ENCODE peak calls at places on chromosome 13, in five cellular contexts. V, U, F, M and C are unnamed samples.

GRCh38 chr13:77374786-77375185 is 47.9 kb upstream of the MYCBP2 start:
- DNase-seq in U (no peak), M (no peak), F (no peak), V (no peak), C (no peak)

GRCh38 chr13:31927219-31927653 is 104.3 kb upstream of the FRY start:
- DNase-seq in U (no peak), F (peak; percentile 34), V (no peak), M (no peak), C (no peak)

GRCh38 chr13:43129511-43130130 is 106.2 kb downstream of the DNAJC15 start:
- DNase-seq in V (no peak), U (no peak), F (no peak), M (no peak), C (no peak)

GRCh38 chr13:41565221-41565620 is 107.9 kb downstream of the RGCC start:
- DNase-seq in V (no peak), U (no peak), F (no peak), M (no peak), C (no peak)

GRCh38 chr13:96020155-96020575 is 33.0 kb downstream of the UGGT2 start:
- DNase-seq in M (peak; percentile 7), V (no peak), F (peak; percentile 59), U (peak; percentile 7), C (no peak)

GRCh38 chr13:106587787-106588186 is 19.9 kb upstream of the ARGLU1 start:
- DNase-seq in M (no peak), F (peak; percentile 43), V (no peak), U (no peak), C (no peak)

GRCh38 chr13:46663216-46663615 is 110.2 kb downstream of the LRCH1 start:
- DNase-seq in F (no peak), V (no peak), U (no peak), M (no peak), C (no peak)

GRCh38 chr13:99352351-99353271 is 45.4 kb upstream of the GPR183 start:
- DNase-seq in F (no peak), U (no peak), V (no peak), M (no peak), C (no peak)

GRCh38 chr13:40961224-40961623 is 57.9 kb downstream of the ELF1 start:
- DNase-seq in F (no peak), U (no peak), V (no peak), M (no peak), C (no peak)

GRCh38 chr13:44197791-44198770 is 175.5 kb upstream of the SERP2 start:
- DNase-seq in U (no peak), F (peak; percentile 68), V (no peak), M (no peak), C (no peak)

DNA sequence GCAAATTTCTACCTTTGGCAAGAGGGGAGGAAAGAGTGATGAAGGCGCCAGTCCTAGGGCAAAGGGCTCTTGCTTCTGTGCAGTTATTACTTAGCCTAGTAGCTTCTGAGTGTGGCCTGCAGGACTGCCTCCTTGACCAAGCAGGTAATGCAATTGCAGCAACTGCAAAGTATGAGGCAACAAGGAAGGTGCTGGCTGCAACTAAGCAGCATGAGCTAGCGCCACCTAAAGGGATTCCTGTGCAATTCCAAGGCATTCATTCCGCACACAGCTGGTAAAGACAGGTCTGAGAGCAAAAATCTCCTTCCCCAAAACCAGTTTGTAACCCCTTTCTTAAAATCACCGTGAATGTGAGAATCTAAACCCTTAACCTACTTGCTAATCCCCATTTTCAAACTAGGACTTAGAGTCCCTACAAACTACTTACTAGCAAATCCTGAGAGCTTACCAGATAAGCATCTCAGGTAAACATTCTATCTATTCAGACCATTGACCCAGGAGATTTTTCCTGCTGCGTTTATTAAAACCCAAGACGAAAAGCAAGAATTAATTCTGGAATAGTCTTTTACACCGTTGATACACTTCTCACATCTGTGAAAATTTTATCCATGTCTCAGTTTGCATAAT is 62.9 kb downstream of the DCT start:
- DNase-seq in F (no peak), U (no peak), V (no peak), M (peak; percentile 23), C (no peak)
- TF ChIP-seq CTCF in F (peak; percentile 56), U (peak; percentile 50), V (no peak), M (peak; percentile 71), C (peak; percentile 43)

GRCh38 chr13:71290963-71291937 is 575.8 kb downstream of the DACH1 start:
- DNase-seq in U (peak; percentile 62), M (no peak), F (peak; percentile 87), V (no peak), C (no peak)

DNA sequence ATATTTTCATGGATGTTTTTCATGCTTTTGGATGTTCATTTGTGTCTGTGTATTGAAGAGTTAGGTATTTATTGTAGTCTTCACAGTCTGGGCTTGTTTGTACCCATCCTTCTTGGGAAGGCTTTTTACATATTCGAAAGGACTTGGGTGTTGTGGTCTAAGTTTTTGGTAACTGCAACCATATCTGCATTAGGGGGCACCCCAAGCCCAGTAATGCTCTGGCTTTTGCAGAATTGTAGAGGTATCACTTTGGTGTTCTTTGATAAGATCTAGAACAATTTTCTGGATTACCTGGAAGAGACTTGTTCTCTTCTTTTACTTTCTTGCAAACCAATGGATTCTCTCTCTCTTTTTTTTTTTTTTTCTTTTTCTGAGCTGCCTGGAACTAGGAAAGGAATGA is 581.3 kb downstream of the DACH1 start:
- DNase-seq in F (no peak), U (no peak), V (no peak), M (no peak), C (no peak)
- TF ChIP-seq CTCF in F (no peak), U (no peak), V (no peak), M (no peak), C (peak; percentile 18)

GRCh38 chr13:80408270-80408669 is 67.3 kb upstream of the SPRY2 start:
- DNase-seq in V (no peak), F (no peak), U (no peak), M (no peak), C (no peak)
- TF ChIP-seq CTCF in V (no peak), F (no peak), U (peak; percentile 28), M (no peak), C (no peak)

GRCh38 chr13:33874871-33875270 is 56.9 kb downstream of the RFC3 start:
- DNase-seq in F (no peak), M (no peak), V (no peak), U (no peak), C (no peak)
- TF ChIP-seq CTCF in F (peak; percentile 45), M (no peak), V (no peak), U (no peak), C (peak; percentile 37)

GRCh38 chr13:21034602-21035190 is 26.7 kb downstream of the LATS2 start:
- DNase-seq in V (no peak), M (no peak), U (no peak), F (no peak), C (no peak)
- TF ChIP-seq CTCF in V (no peak), M (peak; percentile 14), U (no peak), F (no peak), C (no peak)

GRCh38 chr13:50268500-50268899 is 253.3 kb downstream of the KCNRG start:
- DNase-seq in F (no peak), U (no peak), V (no peak), M (no peak), C (no peak)
- TF ChIP-seq CTCF in F (peak; percentile 31), U (peak; percentile 23), V (no peak), M (peak; percentile 18), C (peak; percentile 25)

GRCh38 chr13:29589967-29590366 is 5.5 kb downstream of the SLC7A1 start:
- DNase-seq in F (no peak), M (no peak), V (no peak), U (no peak), C (no peak)
- TF ChIP-seq CTCF in F (no peak), M (peak; percentile 16), V (no peak), U (peak; percentile 35), C (peak; percentile 18)